ENCODE peak calls at places on chromosomes 6 and 20, in four cellular contexts. C is ovary, Y is progenitor cell of endocrine pancreas, N is sigmoid colon. J is an unnamed sample.

GRCh38 chr20:61899971-61900370 is 165.7 kb downstream of the TAF4 start:
- DNase-seq in C (peak), Y (no peak), N (no peak), J (no peak)

GRCh38 chr6:143229402-143229801 is 168.7 kb downstream of the AIG1 start:
- DNase-seq in C (no peak), Y (no peak), N (no peak), J (no peak)

GRCh38 chr6:16006681-16007080 is 122.2 kb upstream of the MYLIP start:
- DNase-seq in C (no peak), Y (no peak), N (no peak), J (no peak)

GRCh38 chr20:24588725-24589340 is 119.4 kb downstream of the SYNDIG1 start:
- DNase-seq in C (no peak), Y (no peak), N (no peak), J (no peak)

GRCh38 chr6:17431581-17431980 is 38.2 kb downstream of the CAP2 start:
- DNase-seq in C (no peak), Y (no peak), N (no peak), J (no peak)

GRCh38 chr6:25105070-25105925 is 169.5 kb upstream of the RIPOR2 start:
- DNase-seq in C (no peak), Y (no peak), N (no peak), J (no peak)

GRCh38 chr6:14711056-14711703 is 534.7 kb upstream of the JARID2 start:
- DNase-seq in C (no peak), Y (no peak), N (no peak), J (peak)

GRCh38 chr6:27157461-27158315 is 89.8 kb upstream of the PRSS16 start:
- DNase-seq in C (peak), Y (no peak), N (peak), J (peak)

GRCh38 chr6:26025047-26025893 is 62.0 kb upstream of the HFE start:
- DNase-seq in C (no peak), Y (no peak), N (peak), J (no peak)

GRCh38 chr6:155916870-155917624 is 461.4 kb upstream of the NOX3 start:
- DNase-seq in C (no peak), Y (no peak), N (no peak), J (no peak)

GRCh38 chr6:165106261-165106660 is 203.1 kb downstream of the C6orf118 start:
- DNase-seq in C (no peak), Y (no peak), N (no peak), J (no peak)

GRCh38 chr6:112016335-112016734 is 37.6 kb upstream of the CCN6 start:
- DNase-seq in C (no peak), Y (no peak), N (no peak), J (no peak)

GRCh38 chr20:49999329-49999728 is 16.5 kb downstream of the SNAI1 start:
- DNase-seq in C (no peak), Y (no peak), N (no peak), J (peak)

GRCh38 chr6:20237677-20238460 is 25.6 kb upstream of the MBOAT1 start:
- DNase-seq in C (no peak), Y (no peak), N (no peak), J (no peak)

GRCh38 chr6:84408028-84408427 is 180.6 kb upstream of the CEP162 start:
- DNase-seq in C (no peak), Y (no peak), N (no peak), J (no peak)

GRCh38 chr6:7512320-7512719 is 29.2 kb upstream of the DSP start:
- DNase-seq in C (no peak), Y (no peak), N (no peak), J (no peak)

GRCh38 chr6:2659882-2660281 is 90.8 kb downstream of the MYLK4 start:
- DNase-seq in C (no peak), Y (no peak), N (no peak), J (no peak)

GRCh38 chr20:53901064-53901463 is 169.3 kb downstream of the BCAS1 start:
- DNase-seq in C (no peak), Y (no peak), N (no peak), J (no peak)

GRCh38 chr6:53309897-53310291 is 38.9 kb downstream of the ELOVL5 start:
- DNase-seq in C (no peak), Y (no peak), N (no peak), J (no peak)

GRCh38 chr6:17336425-17336824 is 55.3 kb downstream of the RBM24 start:
- DNase-seq in C (no peak), Y (no peak), N (no peak), J (no peak)

GRCh38 chr6:66068907-66069306 is 361.9 kb upstream of the EYS start:
- DNase-seq in C (no peak), Y (no peak), N (no peak), J (no peak)

GRCh38 chr20:4513720-4514119 is 208.0 kb upstream of the PRND start:
- DNase-seq in C (no peak), Y (no peak), N (no peak), J (no peak)

GRCh38 chr6:134170844-134171243 is 118.4 kb upstream of the SLC2A12 start:
- DNase-seq in C (peak), Y (no peak), N (peak), J (no peak)

GRCh38 chr6:16783485-16783884 is 22.2 kb upstream of the ATXN1 start:
- DNase-seq in C (no peak), Y (no peak), N (no peak), J (no peak)

GRCh38 chr6:149963462-149964242 is at the start of gene ULBP1:
- DNase-seq in C (peak), Y (no peak), N (peak), J (peak)

GRCh38 chr6:34391023-34391485 is 1.4 kb downstream of the NUDT3 start:
- DNase-seq in C (no peak), Y (no peak), N (peak), J (no peak)

GRCh38 chr20:51622004-51622874 is 79.7 kb upstream of the NFATC2 start:
- DNase-seq in C (no peak), Y (no peak), N (no peak), J (no peak)

GRCh38 chr6:166738361-166738760 is 111.3 kb upstream of the RPS6KA2 start:
- DNase-seq in C (no peak), Y (no peak), N (no peak), J (no peak)

GRCh38 chr6:21263531-21264287 is 329.8 kb upstream of the SOX4 start:
- DNase-seq in C (no peak), Y (no peak), N (no peak), J (peak)

GRCh38 chr6:1244278-1244677 is 67.6 kb upstream of the FOXQ1 start:
- DNase-seq in C (no peak), Y (no peak), N (no peak), J (no peak)

GRCh38 chr6:119124079-119124824 is 45.8 kb upstream of the FAM184A start:
- DNase-seq in C (no peak), Y (no peak), N (no peak), J (no peak)

GRCh38 chr6:119126826-119127225 is 48.4 kb upstream of the FAM184A start:
- DNase-seq in C (no peak), Y (no peak), N (no peak), J (no peak)

GRCh38 chr6:119128252-119128912 is 49.9 kb upstream of the FAM184A start:
- DNase-seq in C (no peak), Y (no peak), N (no peak), J (no peak)

GRCh38 chr6:119127627-119128026 is 49.2 kb upstream of the FAM184A start:
- DNase-seq in C (no peak), Y (no peak), N (no peak), J (no peak)

DNA sequence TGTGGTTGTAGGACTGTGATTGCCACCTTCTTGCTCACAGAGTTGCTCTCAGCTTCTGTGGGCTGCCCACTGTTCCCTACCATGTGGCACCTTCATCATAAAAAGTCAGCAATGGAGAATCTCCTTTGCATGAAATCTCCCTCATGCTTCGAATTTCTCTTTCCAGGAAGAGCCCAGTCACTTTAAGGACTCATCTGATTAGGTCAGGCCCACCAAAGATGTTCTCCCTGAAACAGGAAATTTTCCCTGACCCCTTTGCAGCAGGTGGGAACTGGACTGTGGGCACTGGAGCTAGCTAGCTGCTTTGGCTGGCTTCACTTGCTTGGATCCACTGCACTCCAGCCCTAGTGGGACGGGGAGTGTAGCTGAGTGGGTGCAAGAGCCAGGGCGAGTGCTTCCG is 47.7 kb upstream of the FAM184A start:
- DNase-seq in C (no peak), Y (no peak), N (no peak), J (no peak)
- TF ChIP-seq CTCF in C (no peak), Y (no peak), N (no peak), J (no peak)

DNA sequence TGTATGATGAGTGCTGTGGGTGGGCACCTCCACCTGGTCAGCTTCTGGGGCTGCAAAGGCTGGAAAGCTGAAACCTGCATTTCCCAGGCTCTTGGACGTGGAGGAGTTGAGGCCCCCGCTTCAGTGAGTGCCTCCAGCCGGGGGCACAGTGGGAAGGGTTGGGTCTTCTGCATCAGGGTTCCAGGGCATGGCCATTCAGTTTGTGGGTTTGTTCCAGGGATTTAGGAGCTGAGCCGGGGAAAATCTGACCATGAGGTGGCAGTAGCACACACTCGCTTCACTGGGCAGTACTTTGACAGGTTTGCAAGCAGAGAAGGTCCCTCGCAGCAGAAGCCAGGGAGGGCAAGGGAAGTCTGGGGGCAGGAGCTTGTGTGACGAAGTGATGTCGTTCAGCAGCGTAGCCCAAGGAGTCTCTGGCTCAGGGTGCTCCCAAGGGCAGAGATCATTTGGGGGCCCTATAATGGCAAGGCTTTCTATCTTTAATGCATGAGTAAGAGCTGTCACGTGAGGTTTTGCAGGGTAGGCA is 69.5 kb upstream of the SULF2 start:
- DNase-seq in C (no peak), Y (no peak), N (no peak), J (peak)
- TF ChIP-seq CTCF in C (no peak), Y (peak), N (no peak), J (peak)

GRCh38 chr6:109009761-109010612 is 84.7 kb downstream of the SESN1 start:
- DNase-seq in C (no peak), Y (no peak), N (no peak), J (no peak)

GRCh38 chr6:109008061-109008460 is 86.6 kb downstream of the SESN1 start:
- DNase-seq in C (no peak), Y (no peak), N (no peak), J (peak)

GRCh38 chr6:109010703-109011102 is 83.9 kb downstream of the SESN1 start:
- DNase-seq in C (no peak), Y (no peak), N (no peak), J (no peak)

GRCh38 chr6:109008537-109008950 is 86.1 kb downstream of the SESN1 start:
- DNase-seq in C (no peak), Y (no peak), N (no peak), J (no peak)

GRCh38 chr6:109008951-109009760 is 85.5 kb downstream of the SESN1 start:
- DNase-seq in C (peak), Y (peak), N (peak), J (peak)
- TF ChIP-seq CTCF in C (peak), Y (peak), N (no peak), J (no peak)

GRCh38 chr20:47521059-47521808 is 19.5 kb downstream of the NCOA3 start:
- DNase-seq in C (no peak), Y (no peak), N (no peak), J (no peak)
- TF ChIP-seq CTCF in C (no peak), Y (no peak), N (no peak), J (no peak)

GRCh38 chr20:19628570-19629134 is 129.4 kb upstream of the RIN2 start:
- DNase-seq in C (no peak), Y (peak), N (no peak), J (peak)
- TF ChIP-seq CTCF in C (no peak), Y (peak), N (no peak), J (peak)

GRCh38 chr6:158595223-158595622 is 35.3 kb downstream of the TMEM181 start:
- DNase-seq in C (no peak), Y (no peak), N (no peak), J (no peak)
- TF ChIP-seq CTCF in C (no peak), Y (peak), N (no peak), J (no peak)

GRCh38 chr6:89032599-89032998 is 48.0 kb upstream of the PNRC1 start:
- DNase-seq in C (no peak), Y (no peak), N (no peak), J (no peak)
- TF ChIP-seq CTCF in C (no peak), Y (no peak), N (no peak), J (no peak)

GRCh38 chr20:3172126-3172932 is 1.0 kb downstream of the LZTS3 start:
- DNase-seq in C (no peak), Y (no peak), N (peak), J (peak)
- TF ChIP-seq CTCF in C (no peak), Y (no peak), N (no peak), J (no peak)

GRCh38 chr6:35673755-35674154 is 15.0 kb downstream of the FKBP5 start:
- DNase-seq in C (no peak), Y (no peak), N (no peak), J (no peak)

GRCh38 chr6:35674594-35674993 is 14.1 kb downstream of the FKBP5 start:
- DNase-seq in C (no peak), Y (no peak), N (no peak), J (no peak)

GRCh38 chr6:35677456-35677855 is 11.3 kb downstream of the FKBP5 start:
- DNase-seq in C (no peak), Y (no peak), N (no peak), J (no peak)

GRCh38 chr6:35678021-35678654 is 10.6 kb downstream of the FKBP5 start:
- DNase-seq in C (no peak), Y (no peak), N (no peak), J (no peak)

GRCh38 chr6:35675871-35676459 is 12.8 kb downstream of the FKBP5 start:
- DNase-seq in C (no peak), Y (no peak), N (no peak), J (no peak)
- TF ChIP-seq CTCF in C (no peak), Y (no peak), N (no peak), J (no peak)